ENCODE peak calls at places on chromosomes 16 and 17, in eight cellular contexts. N, X, Z, D, K, W, G and I are unnamed samples.

GRCh38 chr17:79648181-79648831 is 37.5 kb upstream of the RBFOX3 start:
- DNase-seq in W (no peak), D (no peak), K (no peak), Z (no peak), G (no peak), N (peak), X (no peak), I (no peak)

GRCh38 chr17:47603830-47604229 is 45.9 kb upstream of the KPNB1 start:
- DNase-seq in K (no peak), Z (no peak), W (no peak), X (no peak), N (no peak), G (no peak), D (no peak), I (no peak)

GRCh38 chr16:28923652-28924398 is 1.2 kb downstream of the RABEP2 start:
- DNase-seq in G (no peak), W (no peak), K (no peak), Z (no peak), X (no peak), N (no peak), D (no peak), I (no peak)

GRCh38 chr16:49545243-49545642 is 171.6 kb downstream of the C16orf78 start:
- DNase-seq in D (no peak), X (no peak), K (no peak), Z (no peak), W (no peak), G (no peak), N (no peak), I (no peak)

GRCh38 chr16:72576189-72576588 is 404.2 kb upstream of the PMFBP1 start:
- DNase-seq in K (no peak), Z (no peak), X (no peak), D (no peak), W (no peak), N (no peak), G (no peak), I (no peak)

GRCh38 chr17:42407289-42407836 is 15.7 kb downstream of the CAVIN1 start:
- DNase-seq in N (peak), Z (peak), K (no peak), W (no peak), G (peak), D (no peak), X (peak), I (peak)

GRCh38 chr17:28725166-28725659 is 820 bp downstream of the TLCD1 start:
- DNase-seq in G (peak), Z (no peak), K (no peak), D (no peak), N (no peak), X (peak), W (no peak), I (no peak)

GRCh38 chr16:88732172-88732960 is 26.1 kb downstream of the CTU2 start:
- DNase-seq in Z (peak), X (no peak), K (no peak), W (no peak), D (no peak), N (no peak), G (no peak), I (no peak)

GRCh38 chr17:39926588-39927100 is 757 bp downstream of the ORMDL3 start:
- DNase-seq in X (peak), D (peak), N (no peak), K (no peak), W (peak), G (peak), Z (peak), I (peak)

GRCh38 chr17:39150795-39151679 is at the start of gene PLXDC1:
- DNase-seq in N (no peak), X (no peak), D (no peak), K (no peak), W (no peak), Z (peak), G (no peak), I (peak)

GRCh38 chr17:58969156-58969555 is 137.5 kb downstream of the TRIM37 start:
- DNase-seq in N (no peak), W (no peak), K (peak), X (no peak), Z (peak), D (no peak), G (no peak), I (no peak)

GRCh38 chr17:31608659-31609254 is 217.3 kb downstream of the RAB11FIP4 start:
- DNase-seq in G (no peak), D (no peak), X (no peak), K (no peak), Z (no peak), N (no peak), W (no peak), I (no peak)

GRCh38 chr17:6713130-6713917 is at the start of gene SLC13A5:
- DNase-seq in X (peak), N (no peak), G (peak), D (peak), W (no peak), Z (peak), K (no peak), I (no peak)

GRCh38 chr17:50028207-50029120 is 27.4 kb upstream of the ITGA3 start:
- DNase-seq in K (peak), X (peak), Z (peak), N (no peak), G (peak), D (peak), W (no peak), I (no peak)

GRCh38 chr17:40023590-40024292 is 8.5 kb downstream of the CSF3 start:
- DNase-seq in Z (no peak), K (no peak), N (peak), X (no peak), G (peak), W (no peak), D (no peak), I (no peak)

GRCh38 chr16:24688359-24688758 is 41.1 kb upstream of the TNRC6A start:
- DNase-seq in Z (no peak), N (no peak), X (no peak), D (no peak), W (no peak), K (no peak), G (no peak), I (no peak)

GRCh38 chr17:9028632-9029570 is 7.6 kb downstream of the NTN1 start:
- DNase-seq in K (no peak), X (no peak), G (no peak), Z (no peak), W (no peak), N (no peak), D (peak), I (no peak)